ENCODE peak calls at places on chromosome 16, in eight cellular contexts. G, J, C, S, V, A, W and U are unnamed samples.

GRCh38 chr16:46727184-46727583 is 21.0 kb downstream of the MYLK3 start:
- DNase-seq in S (no peak), J (no peak), A (no peak), W (no peak), C (no peak), G (no peak), V (no peak), U (no peak)

GRCh38 chr16:66127459-66128362 is 238.8 kb upstream of the CDH5 start:
- DNase-seq in A (no peak), J (no peak), C (no peak), S (peak), G (no peak), W (no peak), V (peak), U (no peak)

GRCh38 chr16:84175351-84176081 is 11.3 kb downstream of the TAF1C start:
- DNase-seq in W (no peak), G (no peak), C (peak), S (peak), J (peak), A (peak), V (peak), U (peak)

GRCh38 chr16:19085679-19086200 is 18.3 kb downstream of the COQ7 start:
- DNase-seq in A (no peak), W (no peak), C (no peak), J (peak), G (no peak), V (no peak), S (no peak), U (peak)

GRCh38 chr16:30472328-30472942 is at the start of gene ITGAL:
- DNase-seq in V (no peak), J (no peak), A (no peak), G (peak), S (peak), W (no peak), C (peak), U (no peak)

GRCh38 chr16:31143036-31143888 is 6.6 kb downstream of the PRSS36 start:
- DNase-seq in A (no peak), J (no peak), C (no peak), G (no peak), V (no peak), W (no peak), S (no peak), U (no peak)

GRCh38 chr16:4182581-4183257 is 59.2 kb downstream of the SRL start:
- DNase-seq in C (no peak), A (no peak), V (no peak), G (no peak), S (no peak), W (no peak), J (no peak), U (no peak)

GRCh38 chr16:77987772-77988171 is 34.6 kb upstream of the CLEC3A start:
- DNase-seq in J (no peak), S (no peak), W (no peak), G (no peak), A (no peak), V (no peak), C (no peak), U (no peak)

GRCh38 chr16:67961551-67961957 is 6.9 kb downstream of the SLC12A4 start:
- DNase-seq in V (no peak), A (peak), J (peak), G (no peak), C (no peak), W (no peak), S (peak), U (no peak)

GRCh38 chr16:16029431-16030011 is 80.1 kb downstream of the ABCC1 start:
- DNase-seq in C (no peak), S (no peak), A (no peak), G (no peak), V (no peak), W (no peak), J (no peak), U (peak)

GRCh38 chr16:68128577-68129305 is 43.6 kb downstream of the NFATC3 start:
- DNase-seq in W (peak), A (no peak), V (no peak), S (no peak), C (no peak), J (no peak), G (no peak), U (peak)

GRCh38 chr16:24993722-24994686 is 21.2 kb downstream of the ARHGAP17 start:
- DNase-seq in S (peak), C (no peak), J (peak), A (peak), G (no peak), V (no peak), W (peak), U (peak)

GRCh38 chr16:85716680-85717038 is 27.9 kb upstream of the GINS2 start:
- DNase-seq in S (no peak), W (no peak), G (no peak), A (no peak), C (no peak), V (no peak), J (no peak), U (no peak)

GRCh38 chr16:85465328-85466307 is 147.5 kb upstream of the GSE1 start:
- DNase-seq in A (no peak), W (no peak), J (no peak), V (no peak), C (no peak), G (peak), S (peak), U (peak)

GRCh38 chr16:31409433-31409832 is 16.3 kb downstream of the ITGAD start:
- DNase-seq in W (no peak), A (no peak), C (no peak), J (no peak), V (no peak), G (no peak), S (no peak), U (peak)

GRCh38 chr16:70553645-70554044 is 30.0 kb downstream of the SF3B3 start:
- DNase-seq in C (no peak), V (no peak), S (no peak), J (no peak), W (peak), G (no peak), A (no peak), U (peak)

GRCh38 chr16:30894540-30895368 is 877 bp upstream of the BCL7C start:
- DNase-seq in V (no peak), S (no peak), G (no peak), C (no peak), W (no peak), J (no peak), A (no peak), U (peak)

GRCh38 chr16:23183486-23183862 is 929 bp downstream of the SCNN1G start:
- DNase-seq in C (no peak), W (no peak), A (no peak), G (no peak), V (no peak), J (no peak), S (no peak), U (no peak)

GRCh38 chr16:72400257-72401078 is 228.5 kb upstream of the PMFBP1 start:
- DNase-seq in J (peak), A (peak), C (peak), V (peak), S (peak), G (no peak), W (peak), U (peak)

GRCh38 chr16:50530277-50531236 is 17.6 kb upstream of the NKD1 start:
- DNase-seq in J (peak), V (no peak), W (no peak), A (peak), S (peak), C (no peak), G (no peak), U (no peak)

GRCh38 chr16:17989255-17989654 is 347.3 kb downstream of the NPIPA8 start:
- DNase-seq in S (no peak), J (no peak), V (no peak), A (no peak), W (no peak), C (no peak), G (no peak), U (no peak)

GRCh38 chr16:49183911-49184310 is 97.7 kb downstream of the CBLN1 start:
- DNase-seq in V (peak), G (no peak), C (no peak), A (peak), S (peak), W (no peak), J (peak), U (no peak)

GRCh38 chr16:80319181-80319580 is 221.6 kb upstream of the DYNLRB2 start:
- DNase-seq in G (no peak), S (no peak), A (no peak), W (no peak), V (no peak), J (no peak), C (no peak), U (no peak)

GRCh38 chr16:52383640-52384292 is 163.2 kb downstream of the TOX3 start:
- DNase-seq in A (peak), S (no peak), W (no peak), V (no peak), C (no peak), J (peak), G (no peak), U (no peak)

GRCh38 chr16:47887496-47887895 is 268.3 kb downstream of the ABCC12 start:
- DNase-seq in C (no peak), J (no peak), G (no peak), V (peak), A (peak), W (no peak), S (no peak), U (peak)

GRCh38 chr16:31145398-31145990 is 4.4 kb downstream of the PRSS36 start:
- DNase-seq in G (no peak), J (no peak), C (no peak), S (no peak), V (no peak), W (no peak), A (no peak), U (no peak)

GRCh38 chr16:60031751-60032150 is 1297.6 kb upstream of the GOT2 start:
- DNase-seq in G (no peak), S (no peak), W (no peak), J (no peak), C (no peak), V (no peak), A (no peak), U (no peak)

GRCh38 chr16:79089735-79090284 is 510.7 kb downstream of the MAF start:
- DNase-seq in W (no peak), J (no peak), S (no peak), G (no peak), A (no peak), C (peak), V (no peak), U (no peak)

GRCh38 chr16:55825115-55825728 is 7.7 kb downstream of the CES1 start:
- DNase-seq in V (no peak), S (no peak), J (no peak), W (no peak), C (no peak), G (no peak), A (no peak), U (no peak)

GRCh38 chr16:49021136-49021535 is 260.5 kb downstream of the CBLN1 start:
- DNase-seq in W (peak), A (peak), S (no peak), V (peak), C (no peak), J (no peak), G (no peak), U (peak)

GRCh38 chr16:56530872-56531271 is 11.0 kb upstream of the BBS2 start:
- DNase-seq in A (peak), G (no peak), J (no peak), V (no peak), W (no peak), S (no peak), C (no peak), U (peak)

GRCh38 chr16:74485916-74486315 is 64.6 kb upstream of the CLEC18B start:
- DNase-seq in W (no peak), C (no peak), J (no peak), A (no peak), S (no peak), G (no peak), V (no peak), U (no peak)

GRCh38 chr16:19284207-19284606 is 1.3 kb upstream of the CLEC19A start:
- DNase-seq in V (no peak), A (peak), J (peak), G (no peak), W (no peak), S (peak), C (no peak), U (no peak)

GRCh38 chr16:51357839-51358238 is 206.8 kb upstream of the SALL1 start:
- DNase-seq in G (no peak), V (no peak), A (no peak), J (no peak), C (no peak), W (no peak), S (no peak), U (no peak)

GRCh38 chr16:85167589-85168537 is 55.6 kb upstream of the CIBAR2 start:
- DNase-seq in C (no peak), J (no peak), W (no peak), A (no peak), V (peak), S (no peak), G (no peak), U (no peak)

GRCh38 chr16:398551-399277 is 1.7 kb downstream of the NME4 start:
- DNase-seq in V (peak), J (no peak), G (no peak), W (no peak), A (no peak), C (no peak), S (no peak), U (no peak)

GRCh38 chr16:397135-397661 is at the start of gene NME4:
- DNase-seq in V (peak), S (peak), C (no peak), A (no peak), W (no peak), J (peak), G (no peak), U (no peak)

GRCh38 chr16:399278-400019 is 2.2 kb upstream of the DECR2 start:
- DNase-seq in V (no peak), G (no peak), A (no peak), W (no peak), J (no peak), C (no peak), S (no peak), U (no peak)

GRCh38 chr16:396605-397004 is 394 bp upstream of the NME4 start:
- DNase-seq in G (peak), V (peak), C (no peak), W (no peak), A (no peak), S (peak), J (no peak), U (peak)

GRCh38 chr16:397736-398332 is 835 bp downstream of the NME4 start:
- DNase-seq in S (peak), W (peak), V (peak), J (peak), C (no peak), A (peak), G (peak), U (peak)
- TF ChIP-seq CTCF in S (peak), W (peak), V (peak), J (no peak), C (no peak), A (peak), G (peak), U (peak)

DNA sequence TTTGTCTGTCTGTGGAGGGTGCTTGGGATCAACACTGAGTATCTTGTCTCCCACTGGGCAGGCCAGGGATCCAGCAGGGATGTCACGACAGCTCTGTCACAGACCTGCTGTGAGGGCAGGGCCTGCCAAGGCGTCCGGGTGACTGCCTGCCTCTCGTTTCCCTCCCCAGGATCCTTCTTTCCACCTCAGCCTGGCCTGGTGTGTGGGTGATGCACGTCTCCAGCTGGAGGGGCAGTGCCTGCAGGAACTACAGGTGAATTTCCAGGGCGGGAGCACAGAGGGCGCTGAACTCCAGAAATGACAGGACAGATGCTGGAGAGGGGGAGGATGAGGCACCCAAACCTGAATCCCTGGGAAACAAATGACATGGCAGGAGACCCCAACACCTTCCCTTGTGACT is 6.8 kb upstream of the MMP15 start:
- DNase-seq in J (no peak), S (no peak), A (no peak), G (peak), W (no peak), V (peak), C (no peak), U (no peak)
- TF ChIP-seq CTCF in J (peak), S (no peak), A (no peak), G (no peak), W (no peak), V (peak), C (no peak), U (no peak)

DNA sequence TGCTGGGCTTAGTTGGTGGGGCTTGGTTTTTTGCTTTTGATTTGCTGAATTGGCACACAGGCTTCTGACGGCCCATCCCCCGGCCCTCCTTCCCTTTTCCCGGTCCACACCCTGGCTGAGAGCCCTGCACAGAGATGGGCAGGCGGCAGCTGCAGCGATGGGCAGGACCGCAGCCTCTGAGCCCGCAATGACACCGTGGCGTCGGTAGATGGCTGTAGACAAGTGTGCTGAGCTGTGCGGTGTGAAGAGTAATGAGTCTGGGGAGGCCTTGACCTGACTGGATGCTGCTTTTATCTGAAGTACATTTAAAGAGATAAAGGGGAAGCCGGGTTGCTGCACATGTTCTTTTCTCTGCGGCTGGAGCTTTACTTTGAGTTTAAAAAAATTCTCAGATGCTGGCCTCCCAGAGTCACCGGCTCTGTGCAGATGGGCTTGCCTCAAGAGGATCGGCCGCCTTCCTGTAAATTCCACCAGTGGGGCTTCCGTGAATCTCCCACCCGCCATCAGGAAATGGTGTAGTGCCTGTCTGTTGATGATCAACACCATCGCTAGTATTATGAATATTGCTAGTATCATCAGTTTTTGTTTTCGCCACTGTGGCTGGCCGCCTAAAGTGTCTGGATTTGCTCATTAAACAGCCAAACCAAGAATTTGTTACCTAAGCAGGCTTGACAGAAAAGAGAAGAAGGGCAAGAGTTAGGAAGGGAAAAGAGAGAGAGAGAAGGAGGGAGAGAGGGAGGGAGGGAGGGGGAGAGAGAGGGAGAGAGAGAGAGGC is 245.6 kb upstream of the RBFOX1 start:
- DNase-seq in G (peak), C (no peak), V (peak), W (no peak), J (peak), A (no peak), S (peak), U (no peak)
- TF ChIP-seq CTCF in G (peak), C (no peak), V (peak), W (no peak), J (no peak), A (no peak), S (no peak), U (no peak)

GRCh38 chr16:88789593-88789992 is 4.6 kb upstream of the PIEZO1 start:
- DNase-seq in V (no peak), S (no peak), W (no peak), A (no peak), G (no peak), J (no peak), C (no peak), U (no peak)
- TF ChIP-seq CTCF in V (no peak), S (no peak), W (no peak), A (no peak), G (no peak), J (no peak), C (no peak), U (no peak)

GRCh38 chr16:28183930-28184329 is 27.8 kb downstream of the XPO6 start:
- DNase-seq in S (peak), A (no peak), G (no peak), C (no peak), V (no peak), W (no peak), J (no peak), U (no peak)
- TF ChIP-seq CTCF in S (no peak), A (no peak), G (no peak), C (no peak), V (no peak), W (no peak), J (no peak), U (no peak)

GRCh38 chr16:10856042-10856441 is 21.0 kb upstream of the CIITA start:
- DNase-seq in C (no peak), S (no peak), J (no peak), A (no peak), W (no peak), V (no peak), G (no peak), U (no peak)
- TF ChIP-seq CTCF in C (no peak), S (no peak), J (no peak), A (no peak), W (no peak), V (no peak), G (no peak), U (no peak)

DNA sequence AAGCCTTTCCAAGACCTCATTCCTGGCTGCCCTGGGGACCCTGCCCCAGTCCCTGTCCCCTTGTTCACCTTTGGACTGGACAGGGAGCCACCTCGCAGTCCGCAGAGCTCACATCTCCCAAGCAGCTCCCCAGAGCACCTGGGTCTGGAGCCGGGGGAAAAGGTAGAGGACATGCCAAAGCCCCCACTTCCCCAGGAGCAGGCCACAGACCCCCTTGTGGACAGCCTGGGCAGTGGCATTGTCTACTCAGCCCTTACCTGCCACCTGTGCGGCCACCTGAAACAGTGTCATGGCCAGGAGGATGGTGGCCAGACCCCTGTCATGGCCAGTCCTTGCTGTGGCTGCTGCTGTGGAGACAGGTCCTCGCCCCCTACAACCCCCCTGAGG is 38.7 kb upstream of the IL21R start:
- DNase-seq in G (no peak), C (no peak), A (no peak), W (no peak), S (no peak), J (no peak), V (no peak), U (no peak)
- TF ChIP-seq CTCF in G (no peak), C (no peak), A (no peak), W (no peak), S (no peak), J (no peak), V (no peak), U (no peak)

GRCh38 chr16:69474447-69474846 is 50.0 kb downstream of the CYB5B start:
- DNase-seq in C (no peak), W (no peak), S (no peak), G (no peak), A (no peak), V (no peak), J (no peak), U (no peak)

GRCh38 chr16:69478685-69479084 is 54.3 kb downstream of the CYB5B start:
- DNase-seq in S (no peak), A (no peak), W (no peak), C (no peak), G (no peak), J (no peak), V (no peak), U (no peak)

GRCh38 chr16:69479806-69480205 is 55.4 kb downstream of the CYB5B start:
- DNase-seq in A (no peak), J (no peak), W (no peak), C (no peak), V (no peak), G (no peak), S (no peak), U (no peak)

GRCh38 chr16:69477546-69477945 is 53.1 kb downstream of the CYB5B start:
- DNase-seq in V (no peak), J (no peak), S (no peak), A (no peak), W (no peak), G (no peak), C (no peak), U (peak)

DNA sequence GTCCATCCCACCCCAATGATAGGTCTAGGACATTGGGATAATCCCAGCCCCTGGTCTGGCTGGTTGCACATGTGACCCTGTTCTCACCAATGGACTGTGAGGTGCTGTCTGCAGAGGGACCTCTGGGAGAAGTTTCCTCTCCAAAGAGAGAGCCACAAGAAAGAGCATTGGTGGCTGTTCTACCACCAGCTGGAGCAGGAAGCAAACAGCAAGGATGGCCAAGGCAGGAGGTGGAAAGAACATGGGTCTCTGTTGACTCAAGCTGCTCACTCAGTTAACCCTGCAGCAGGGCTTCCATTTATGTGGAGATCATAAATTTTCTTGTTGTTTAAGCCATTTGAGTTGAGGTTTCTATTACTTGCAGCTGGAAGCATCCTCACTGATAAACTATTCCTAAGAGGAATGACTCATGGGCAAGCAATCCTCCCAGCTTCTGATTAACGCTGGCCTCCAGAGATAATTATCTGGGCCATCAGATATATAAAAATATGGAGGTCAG is 52.5 kb downstream of the CYB5B start:
- DNase-seq in J (no peak), G (no peak), W (peak), C (no peak), A (peak), V (no peak), S (no peak), U (peak)
- TF ChIP-seq CTCF in J (no peak), G (no peak), W (no peak), C (no peak), A (no peak), V (no peak), S (no peak), U (no peak)